ENCODE peak calls at places on chromosomes 13 and 19, in eight cellular contexts. F is GM12892, D is posterior cingulate gyrus, G is NCI-H1930, V is RPMI8226, M is thoracic aorta, J is memory B cell, W is dermis blood vessel endothelial cell. B is an unnamed sample.

GRCh38 chr19:6269101-6269886 is 10.5 kb downstream of the MLLT1 start:
- DNase-seq in F (no peak), D (no peak), G (no peak), V (no peak), M (no peak), J (no peak), W (no peak), B (no peak)

GRCh38 chr19:1396019-1396767 is 5.1 kb downstream of the GAMT start:
- DNase-seq in F (no peak), D (no peak), G (no peak), V (no peak), M (no peak), J (no peak), W (no peak), B (peak)

GRCh38 chr13:60012503-60012902 is 151.2 kb downstream of the DIAPH3 start:
- DNase-seq in F (no peak), D (no peak), G (no peak), V (no peak), M (no peak), J (no peak), W (no peak), B (no peak)

GRCh38 chr19:1864480-1865171 is 1.2 kb upstream of the KLF16 start:
- DNase-seq in F (peak), D (no peak), G (peak), V (peak), M (no peak), J (peak), W (peak), B (peak)

GRCh38 chr13:76980075-76980718 is 11.7 kb upstream of the CLN5 start:
- DNase-seq in F (peak), D (peak), G (peak), V (peak), M (no peak), J (peak), W (peak), B (peak)

GRCh38 chr13:78098249-78098648 is 179.6 kb upstream of the EDNRB start:
- DNase-seq in F (no peak), D (no peak), G (no peak), V (no peak), M (no peak), J (no peak), W (peak), B (no peak)

GRCh38 chr19:3356805-3357204 is 9.6 kb upstream of the NFIC start:
- DNase-seq in F (no peak), D (no peak), G (no peak), V (no peak), M (no peak), J (no peak), W (no peak), B (no peak)

GRCh38 chr13:60261432-60262351 is 98.0 kb upstream of the DIAPH3 start:
- DNase-seq in F (no peak), D (no peak), G (peak), V (no peak), M (no peak), J (no peak), W (no peak), B (no peak)

GRCh38 chr19:8057545-8058270 is 5.1 kb downstream of the CCL25 start:
- DNase-seq in F (no peak), D (no peak), G (no peak), V (no peak), M (no peak), J (no peak), W (no peak), B (no peak)

GRCh38 chr19:33396701-33397535 is 23.4 kb downstream of the CEBPG start:
- DNase-seq in F (no peak), D (peak), G (no peak), V (no peak), M (no peak), J (no peak), W (peak), B (no peak)

GRCh38 chr19:22622901-22623840 is 11.0 kb upstream of the ZNF492 start:
- DNase-seq in F (no peak), D (peak), G (no peak), V (no peak), M (no peak), J (no peak), W (no peak), B (no peak)

GRCh38 chr19:54448774-54449700 is at the start of gene LENG8:
- DNase-seq in F (peak), D (peak), G (peak), V (peak), M (peak), J (peak), W (peak), B (peak)

GRCh38 chr13:29484236-29484635 is 111.3 kb downstream of the SLC7A1 start:
- DNase-seq in F (no peak), D (no peak), G (no peak), V (no peak), M (no peak), J (no peak), W (no peak), B (peak)

GRCh38 chr19:16588089-16588823 is 16.0 kb upstream of the SLC35E1 start:
- DNase-seq in F (peak), D (peak), G (no peak), V (peak), M (no peak), J (peak), W (peak), B (no peak)

GRCh38 chr13:26155568-26155967 is 66.5 kb downstream of the RNF6 start:
- DNase-seq in F (no peak), D (no peak), G (no peak), V (no peak), M (no peak), J (no peak), W (no peak), B (no peak)

GRCh38 chr19:50210425-50210824 is 7.0 kb downstream of the MYH14 start:
- DNase-seq in F (no peak), D (no peak), G (no peak), V (no peak), M (no peak), J (no peak), W (no peak), B (no peak)

GRCh38 chr13:59734393-59734792 is 429.3 kb downstream of the DIAPH3 start:
- DNase-seq in F (peak), D (no peak), G (no peak), V (no peak), M (no peak), J (peak), W (no peak), B (peak)

GRCh38 chr13:26656919-26657318 is 99.4 kb downstream of the WASF3 start:
- DNase-seq in F (no peak), D (no peak), G (no peak), V (peak), M (no peak), J (no peak), W (peak), B (peak)

GRCh38 chr19:48041877-48042580 is 1.9 kb downstream of the CABP5 start:
- DNase-seq in F (no peak), D (no peak), G (no peak), V (no peak), M (no peak), J (no peak), W (no peak), B (no peak)

GRCh38 chr13:99572921-99573320 is 71.6 kb downstream of the TM9SF2 start:
- DNase-seq in F (no peak), D (no peak), G (no peak), V (no peak), M (no peak), J (no peak), W (no peak), B (peak)

GRCh38 chr19:17953869-17954268 is 13.0 kb upstream of the KCNN1 start:
- DNase-seq in F (no peak), D (no peak), G (no peak), V (no peak), M (no peak), J (no peak), W (no peak), B (peak)

GRCh38 chr13:36865265-36865664 is 46.2 kb downstream of the RFXAP start:
- DNase-seq in F (no peak), D (no peak), G (no peak), V (no peak), M (no peak), J (no peak), W (no peak), B (no peak)

GRCh38 chr13:41216160-41216559 is 21.8 kb upstream of the KBTBD7 start:
- DNase-seq in F (no peak), D (no peak), G (no peak), V (no peak), M (no peak), J (no peak), W (peak), B (no peak)

B was measured in A673.